ENCODE peak calls at places on chromosomes 3 and 15, in ten cellular contexts. O is B cell; L is ELR; G is mucosa of descending colon; S is naive thymus-derived CD4-positive, alpha-beta T cell; T is endothelial cell of umbilical vein; C is activated T-cell treated with anti-CD3 and anti-CD28 coated beads, Interleukin-2, amount 50 U/mL, for 72 hours; J is NCI-H1436; U is NCI-H446 treated with DMSO at 0.1 percent for 48 hours; Y is fibroblast of mammary gland. E is an unnamed sample.

GRCh38 chr3:117526485-117527079 is 817.0 kb downstream of the TUSC7 start:
- DNase-seq in O (peak; percentile 28), L (peak; percentile 46), G (no peak), S (no peak), T (peak; percentile 40), C (no peak), J (peak; percentile 30), U (no peak), Y (peak; percentile 52), E (peak; percentile 17)

GRCh38 chr15:76678766-76679165 is 226.4 kb downstream of the SCAPER start:
- DNase-seq in O (no peak), L (peak; percentile 16), G (no peak), S (no peak), T (no peak), C (no peak), J (no peak), U (no peak), Y (peak; percentile 38), E (no peak)

GRCh38 chr3:101898752-101899169 is 49.4 kb downstream of the NFKBIZ start:
- DNase-seq in O (peak; percentile 75), L (no peak), G (no peak), S (no peak), T (no peak), C (no peak), J (no peak), U (no peak), Y (no peak), E (no peak)

GRCh38 chr3:53551324-53551723 is 56.9 kb downstream of the CACNA1D start:
- DNase-seq in O (no peak), L (no peak), G (no peak), S (no peak), T (no peak), C (no peak), J (no peak), U (no peak), Y (no peak), E (no peak)

GRCh38 chr15:53880353-53880752 is 97.9 kb upstream of the UNC13C start:
- DNase-seq in O (no peak), L (no peak), G (no peak), S (no peak), T (no peak), C (no peak), J (no peak), U (no peak), Y (no peak), E (no peak)

GRCh38 chr15:75758071-75758872 is 45.6 kb upstream of the CSPG4 start:
- DNase-seq in O (peak; percentile 67), L (peak; percentile 94), G (peak; percentile 91), S (peak; percentile 71), T (peak; percentile 54), C (peak; percentile 77), J (peak; percentile 84), U (peak; percentile 79), Y (peak; percentile 78), E (peak; percentile 70)

GRCh38 chr3:175121225-175121624 is 262.1 kb downstream of the NAALADL2 start:
- DNase-seq in O (no peak), L (no peak), G (no peak), S (no peak), T (no peak), C (peak; percentile 1), J (no peak), U (no peak), Y (no peak), E (no peak)

GRCh38 chr3:64300790-64301423 is 75.6 kb upstream of the PRICKLE2 start:
- DNase-seq in O (no peak), L (peak; percentile 70), G (no peak), S (no peak), T (no peak), C (no peak), J (no peak), U (no peak), Y (peak; percentile 92), E (no peak)

GRCh38 chr3:62525276-62525675 is 151.9 kb upstream of the FEZF2 start:
- DNase-seq in O (no peak), L (no peak), G (no peak), S (no peak), T (no peak), C (no peak), J (no peak), U (no peak), Y (peak; percentile 69), E (no peak)

E was measured in DMS 273 treated with DMSO at 0.1 percent for 48 hours.